ENCODE peak calls at places on chromosomes 7 and 10, in four cellular contexts. K is nephron progenitor cell, X is adrenal gland, V is HFFc6. B is an unnamed sample.

GRCh38 chr10:522350-522749 is 167.1 kb downstream of the DIP2C start:
- DNase-seq in X (no peak), K (no peak), V (no peak), B (no peak)

GRCh38 chr7:106062521-106062931 is 49.6 kb downstream of the SYPL1 start:
- DNase-seq in K (no peak), V (no peak), X (no peak), B (no peak)

GRCh38 chr10:88377510-88377909 is 205.6 kb downstream of the RNLS start:
- DNase-seq in X (no peak), V (no peak), K (no peak), B (no peak)

GRCh38 chr10:6168059-6168458 is 34.7 kb upstream of the PFKFB3 start:
- DNase-seq in K (no peak), X (no peak), V (no peak), B (no peak)

GRCh38 chr7:140475747-140476333 is 3.5 kb downstream of the MKRN1 start:
- DNase-seq in K (peak; percentile 12), X (peak; percentile 60), V (peak; percentile 43), B (peak; percentile 71)

GRCh38 chr10:52351911-52352310 is 37.8 kb downstream of the DKK1 start:
- DNase-seq in K (no peak), V (peak; percentile 84), X (no peak), B (no peak)

GRCh38 chr7:158808126-158808525 is 21.2 kb downstream of the ESYT2 start:
- DNase-seq in X (no peak), V (no peak), K (no peak), B (no peak)

GRCh38 chr10:70367195-70367796 is 15.1 kb downstream of the LRRC20 start:
- DNase-seq in X (no peak), V (peak; percentile 41), K (no peak), B (no peak)

GRCh38 chr7:55342216-55342871 is 22.8 kb upstream of the LANCL2 start:
- DNase-seq in K (no peak), V (no peak), X (no peak), B (no peak)

GRCh38 chr7:72751978-72752377 is 76.0 kb downstream of the TYW1B start:
- DNase-seq in K (peak; percentile 12), V (no peak), X (no peak), B (no peak)

GRCh38 chr10:6211341-6212265 is 8.9 kb downstream of the PFKFB3 start:
- DNase-seq in X (peak; percentile 80), V (no peak), K (no peak), B (no peak)

GRCh38 chr10:26331376-26331775 is 106.8 kb upstream of the APBB1IP start:
- DNase-seq in V (no peak), X (no peak), K (no peak), B (no peak)

GRCh38 chr10:10490187-10490980 is 527.3 kb upstream of the CELF2 start:
- DNase-seq in V (no peak), X (no peak), K (no peak), B (no peak)

GRCh38 chr10:124253006-124253405 is 159.6 kb upstream of the CHST15 start:
- DNase-seq in V (no peak), X (no peak), K (no peak), B (no peak)

GRCh38 chr10:12097791-12098190 is 29.0 kb downstream of the DHTKD1 start:
- DNase-seq in X (no peak), K (no peak), V (peak; percentile 37), B (no peak)

GRCh38 chr10:27104919-27105318 is 4.6 kb upstream of the ANKRD26 start:
- DNase-seq in X (no peak), V (no peak), K (no peak), B (peak; percentile 57)

GRCh38 chr10:46286991-46287693 is at the start of gene ANTXRL:
- DNase-seq in V (no peak), K (no peak), X (no peak), B (no peak)

GRCh38 chr7:139656387-139656786 is 121.4 kb downstream of the HIPK2 start:
- DNase-seq in V (no peak), X (no peak), K (no peak), B (no peak)

GRCh38 chr7:17185690-17186070 is 112.8 kb upstream of the AHR start:
- DNase-seq in K (no peak), V (peak; percentile 59), X (peak; percentile 72), B (peak; percentile 12)

GRCh38 chr10:47047127-47047504 is 135.9 kb downstream of the PTPN20 start:
- DNase-seq in V (no peak), K (no peak), X (peak; percentile 46), B (no peak)

GRCh38 chr10:23376175-23376787 is 31.7 kb upstream of the C10orf67 start:
- DNase-seq in V (no peak), X (no peak), K (no peak), B (no peak)

GRCh38 chr7:55108401-55108800 is 89.6 kb downstream of the EGFR start:
- DNase-seq in X (no peak), V (no peak), K (no peak), B (no peak)

GRCh38 chr10:17841055-17841454 is 31.9 kb downstream of the MRC1 start:
- DNase-seq in V (no peak), X (no peak), K (no peak), B (no peak)

GRCh38 chr10:15802375-15802949 is 57.8 kb downstream of the MINDY3 start:
- DNase-seq in X (no peak), V (no peak), K (no peak), B (peak; percentile 27)

GRCh38 chr7:111098011-111098925 is 7.3 kb downstream of the LRRN3 start:
- DNase-seq in V (peak; percentile 37), X (peak; percentile 66), K (peak; percentile 26), B (peak; percentile 76)

GRCh38 chr10:5549462-5550249 is 24.9 kb downstream of the CALML3 start:
- DNase-seq in X (no peak), V (no peak), K (no peak), B (no peak)

GRCh38 chr7:117124585-117125220 is 171.4 kb downstream of the ST7 start:
- DNase-seq in X (peak; percentile 97), V (peak; percentile 97), K (no peak), B (peak; percentile 93)

GRCh38 chr7:43281268-43281667 is 168.8 kb downstream of the HECW1 start:
- DNase-seq in X (no peak), V (no peak), K (no peak), B (no peak)

GRCh38 chr7:43362652-43363428 is 220.1 kb upstream of the STK17A start:
- DNase-seq in V (peak; percentile 22), K (no peak), X (peak; percentile 53), B (no peak)

GRCh38 chr7:109844362-109844761 is 1246.6 kb upstream of the LRRN3 start:
- DNase-seq in X (no peak), K (no peak), V (peak; percentile 22), B (peak; percentile 5)
- TF ChIP-seq CTCF in X (peak; percentile 30), K (peak; percentile 42), V (peak; percentile 80), B (peak; percentile 48)

GRCh38 chr7:128033246-128033645 is 2.0 kb upstream of the LRRC4 start:
- DNase-seq in V (no peak), X (no peak), K (no peak), B (no peak)

GRCh38 chr7:128030263-128030998 is 806 bp downstream of the LRRC4 start:
- DNase-seq in X (no peak), V (no peak), K (peak; percentile 30), B (no peak)

GRCh38 chr7:128030999-128031681 is at the start of gene LRRC4:
- DNase-seq in V (peak; percentile 34), K (peak; percentile 57), X (peak; percentile 76), B (peak; percentile 43)

GRCh38 chr7:128032605-128033235 is 1.5 kb upstream of the LRRC4 start:
- DNase-seq in K (no peak), X (no peak), V (no peak), B (peak; percentile 47)

DNA sequence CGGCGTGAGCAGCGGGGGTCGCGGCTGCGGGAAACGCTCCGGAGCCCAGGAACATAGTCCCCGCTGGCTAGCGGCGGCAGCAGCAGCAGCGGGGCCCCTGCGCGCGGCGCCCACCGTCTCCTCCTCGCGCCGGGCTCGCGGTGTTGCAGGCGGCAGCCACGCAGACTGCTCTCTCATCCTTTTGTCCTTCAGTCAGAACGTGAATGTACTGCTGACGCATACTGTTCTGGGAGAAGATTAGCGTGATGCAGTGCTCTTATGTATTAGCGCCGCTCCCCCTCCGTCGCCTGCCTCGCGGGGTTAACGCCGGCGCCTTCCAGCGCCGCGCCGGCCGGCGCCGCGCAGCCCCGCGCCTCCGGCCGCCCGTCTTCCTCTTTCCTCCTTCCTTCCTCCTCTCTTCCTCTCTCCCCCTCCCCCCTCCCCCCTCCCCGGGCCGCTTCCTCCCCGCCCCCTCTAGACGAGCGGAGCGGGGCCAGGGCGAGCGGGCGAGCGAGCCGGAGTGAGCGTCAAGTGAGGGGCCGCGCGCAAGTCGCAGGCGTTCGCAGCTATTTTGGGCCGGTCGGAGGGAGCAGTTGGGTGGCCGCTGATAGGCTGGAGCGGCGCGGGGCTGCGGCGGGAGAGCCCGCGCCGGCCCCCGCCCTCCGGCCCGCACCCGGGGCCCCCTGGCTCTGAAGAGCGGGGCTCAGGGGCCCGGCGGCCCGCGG is 816 bp upstream of the LRRC4 start:
- DNase-seq in K (peak; percentile 70), V (peak; percentile 95), X (peak; percentile 84), B (peak; percentile 76)
- TF ChIP-seq CTCF in K (peak; percentile 8), V (peak; percentile 51), X (no peak), B (peak; percentile 27)

GRCh38 chr7:7640221-7641128 is at the start of gene UMAD1:
- DNase-seq in K (peak; percentile 94), X (peak; percentile 100), V (peak; percentile 99), B (peak; percentile 99)

GRCh38 chr7:7639847-7640220 is 718 bp upstream of the UMAD1 start:
- DNase-seq in V (peak; percentile 2), K (no peak), X (no peak), B (peak; percentile 71)

GRCh38 chr7:7639421-7639820 is 1.1 kb upstream of the UMAD1 start:
- DNase-seq in V (no peak), X (no peak), K (no peak), B (peak; percentile 7)

GRCh38 chr7:7642081-7642480 is 1.5 kb downstream of the UMAD1 start:
- DNase-seq in K (no peak), V (no peak), X (no peak), B (no peak)

DNA sequence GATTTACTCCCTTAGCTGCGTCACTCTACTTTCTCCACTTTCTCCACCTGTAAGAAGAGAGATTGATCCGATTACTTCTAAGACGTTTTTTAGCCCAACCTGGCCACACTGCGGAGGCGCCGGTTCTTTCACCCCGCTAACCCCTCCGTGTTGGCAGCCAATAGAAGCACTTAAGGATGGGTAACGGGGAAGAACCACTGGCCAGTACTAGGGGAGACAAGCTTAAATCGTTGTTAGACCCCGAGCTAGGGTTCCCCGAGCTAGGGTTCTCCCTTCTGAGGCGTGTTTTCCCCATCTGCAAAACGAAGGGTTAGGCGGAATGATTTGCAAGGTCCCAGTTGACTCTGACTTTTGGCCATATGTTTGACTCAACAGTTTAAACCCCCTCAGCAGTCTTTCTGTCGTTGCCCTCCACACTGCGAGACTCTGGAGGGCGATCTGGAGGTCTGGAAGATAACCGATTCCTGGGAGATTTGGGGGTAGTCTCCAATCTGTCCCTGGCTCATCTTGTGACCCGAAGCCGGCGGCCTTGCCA is 644 bp downstream of the UMAD1 start:
- DNase-seq in X (no peak), V (no peak), K (no peak), B (no peak)
- TF ChIP-seq CTCF in X (no peak), V (no peak), K (no peak), B (no peak)

DNA sequence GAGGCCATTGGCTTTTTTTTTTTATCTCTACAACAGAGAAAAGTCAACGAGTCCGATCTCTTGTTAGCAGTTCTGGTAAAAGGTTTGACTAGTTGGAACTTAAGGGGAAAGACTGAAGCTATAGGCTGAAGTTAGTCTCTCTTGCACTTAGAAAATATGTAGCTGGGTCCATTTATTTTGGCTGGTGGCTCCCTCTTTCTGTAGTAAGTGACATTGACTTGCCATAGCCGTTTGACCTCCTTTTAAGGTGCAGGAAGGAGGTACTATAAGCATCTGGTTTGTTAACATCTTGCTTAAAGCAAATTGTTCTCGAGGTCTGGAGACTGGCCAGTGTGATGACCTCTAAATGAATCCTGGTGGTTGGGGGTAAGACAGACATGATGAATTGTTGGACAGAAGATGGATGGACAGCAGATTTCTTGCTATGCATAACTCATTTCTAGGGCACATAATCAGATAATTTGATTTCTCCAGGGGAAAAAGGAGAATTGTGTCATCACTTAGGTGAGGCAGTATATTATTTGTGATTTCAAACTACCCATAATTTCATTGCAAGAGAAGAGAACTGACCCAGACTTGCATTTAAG is 356.3 kb upstream of the GALNT17 start:
- DNase-seq in V (no peak), X (no peak), K (no peak), B (no peak)
- TF ChIP-seq CTCF in V (no peak), X (no peak), K (no peak), B (no peak)

B was measured in activated CD8-positive, alpha-beta T cell treated with anti-CD3 and anti-CD28 coated beads for 36 hours.